ENCODE peak calls at places on chromosomes 13 and 19, in ten cellular contexts. H, K, V, C, R, Q, F, N, E and O are unnamed samples. For H3K4me1, the result is how much of the 10 kb centered on the place peaks cover.

GRCh38 chr19:679418-680286 is 3.5 kb downstream of the FSTL3 start:
- DNase-seq in H (peak), K (peak), V (peak), C (peak), R (peak), Q (peak), F (peak), N (peak), E (no peak), O (peak)

GRCh38 chr13:51538626-51539179 is 45.6 kb upstream of the WDFY2 start:
- DNase-seq in H (no peak), K (no peak), V (no peak), C (no peak), R (no peak), Q (no peak), F (no peak), N (no peak), E (no peak), O (no peak)

GRCh38 chr13:113835461-113836274 is 28.2 kb downstream of the GAS6 start:
- DNase-seq in H (no peak), K (peak), V (no peak), C (peak), R (peak), Q (no peak), F (no peak), N (no peak), E (no peak), O (no peak)

GRCh38 chr19:35720648-35721047 is 2.8 kb downstream of the KMT2B start:
- DNase-seq in H (no peak), K (no peak), V (no peak), C (no peak), R (no peak), Q (no peak), F (no peak), N (no peak), E (no peak), O (no peak)

GRCh38 chr13:95154441-95154886 is 146.8 kb downstream of the ABCC4 start:
- DNase-seq in H (no peak), K (no peak), V (no peak), C (no peak), R (peak), Q (no peak), F (no peak), N (no peak), E (no peak), O (no peak)

GRCh38 chr19:42284641-42285341 is 15.7 kb downstream of the CIC start:
- DNase-seq in H (peak), K (peak), V (peak), C (peak), R (no peak), Q (peak), F (no peak), N (no peak), E (no peak), O (no peak)

GRCh38 chr13:34764246-34764645 is 177.8 kb upstream of the NBEA start:
- DNase-seq in H (no peak), K (no peak), V (no peak), C (no peak), R (no peak), Q (no peak), F (no peak), N (no peak), E (no peak), O (no peak)

GRCh38 chr13:106310450-106310849 is 225.0 kb downstream of the EFNB2 start:
- DNase-seq in H (no peak), K (no peak), V (no peak), C (no peak), R (no peak), Q (no peak), F (no peak), N (no peak), E (no peak), O (no peak)

GRCh38 chr19:18915639-18916038 is 3.5 kb downstream of the COPE start:
- DNase-seq in H (no peak), K (peak), V (no peak), C (no peak), R (peak), Q (peak), F (no peak), N (no peak), E (no peak), O (no peak)

GRCh38 chr13:25420161-25420560 is 48.4 kb downstream of the ATP8A2 start:
- DNase-seq in H (no peak), K (no peak), V (no peak), C (no peak), R (no peak), Q (no peak), F (no peak), N (no peak), E (no peak), O (no peak)

GRCh38 chr13:45468676-45469075 is 3.9 kb downstream of the COG3 start:
- DNase-seq in H (no peak), K (no peak), V (no peak), C (no peak), R (no peak), Q (no peak), F (no peak), N (no peak), E (no peak), O (no peak)

GRCh38 chr13:29504691-29505090 is 90.8 kb downstream of the SLC7A1 start:
- DNase-seq in H (no peak), K (peak), V (no peak), C (no peak), R (no peak), Q (no peak), F (no peak), N (no peak), E (no peak), O (no peak)

GRCh38 chr13:31367410-31367809 is 167.6 kb downstream of the B3GLCT start:
- DNase-seq in H (no peak), K (no peak), V (no peak), C (no peak), R (no peak), Q (no peak), F (no peak), N (no peak), E (no peak), O (no peak)

GRCh38 chr13:51397262-51397933 is 55.4 kb downstream of the INTS6 start:
- DNase-seq in H (no peak), K (peak), V (no peak), C (no peak), R (peak), Q (no peak), F (no peak), N (peak), E (peak), O (no peak)

GRCh38 chr13:67383358-67383757 is 153.2 kb upstream of the PCDH9 start:
- DNase-seq in H (no peak), K (no peak), V (no peak), C (no peak), R (peak), Q (no peak), F (no peak), N (no peak), E (no peak), O (no peak)

GRCh38 chr19:45142728-45143115 is 18.1 kb downstream of the NKPD1 start:
- DNase-seq in H (no peak), K (no peak), V (no peak), C (no peak), R (no peak), Q (no peak), F (no peak), N (no peak), E (no peak), O (no peak)

GRCh38 chr13:38262211-38262610 is 87.4 kb upstream of the UFM1 start:
- DNase-seq in H (no peak), K (no peak), V (no peak), C (no peak), R (no peak), Q (no peak), F (no peak), N (no peak), E (no peak), O (no peak)

GRCh38 chr13:30196025-30196424 is 111.3 kb downstream of the KATNAL1 start:
- DNase-seq in H (no peak), K (no peak), V (no peak), C (no peak), R (no peak), Q (no peak), F (no peak), N (no peak), E (no peak), O (no peak)

GRCh38 chr13:48334534-48335127 is 31.1 kb downstream of the RB1 start:
- DNase-seq in H (no peak), K (no peak), V (no peak), C (no peak), R (peak), Q (peak), F (no peak), N (no peak), E (no peak), O (no peak)

GRCh38 chr19:56137405-56137804 is 3.7 kb upstream of the ZNF444 start:
- DNase-seq in H (no peak), K (no peak), V (no peak), C (no peak), R (peak), Q (no peak), F (peak), N (no peak), E (no peak), O (no peak)

GRCh38 chr13:40986328-40986856 is 32.7 kb downstream of the ELF1 start:
- DNase-seq in H (no peak), K (no peak), V (no peak), C (no peak), R (peak), Q (no peak), F (no peak), N (no peak), E (no peak), O (no peak)
- H3K4me1 ChIP-seq in H (under half), K (under half), V (under half), C (under half), R (under half), Q (under half), F (under half), N (under half), E (under half), O (half or more)

GRCh38 chr19:50477751-50478515 is 1.3 kb upstream of the GARIN5A start:
- DNase-seq in H (no peak), K (peak), V (no peak), C (no peak), R (no peak), Q (no peak), F (no peak), N (no peak), E (no peak), O (no peak)
- H3K27ac ChIP-seq in H (no peak), K (no peak), V (no peak), C (no peak), R (no peak), Q (peak), F (no peak), N (no peak), E (no peak), O (no peak)

GRCh38 chr13:78660130-78660857 is 1.3 kb upstream of the OBI1 start:
- DNase-seq in H (no peak), K (peak), V (no peak), C (no peak), R (peak), Q (no peak), F (no peak), N (no peak), E (no peak), O (no peak)
- H3K4me3 ChIP-seq in H (peak), K (peak), V (peak), C (peak), R (peak), Q (peak), F (peak), N (peak), E (peak), O (peak)

GRCh38 chr19:13984186-13984585 is 21.9 kb downstream of the RFX1 start:
- DNase-seq in H (no peak), K (no peak), V (no peak), C (peak), R (no peak), Q (peak), F (no peak), N (no peak), E (no peak), O (no peak)

GRCh38 chr19:13983213-13983889 is 22.8 kb downstream of the RFX1 start:
- DNase-seq in H (no peak), K (no peak), V (no peak), C (peak), R (no peak), Q (peak), F (no peak), N (no peak), E (no peak), O (no peak)

GRCh38 chr19:13986348-13986904 is 19.7 kb downstream of the RFX1 start:
- DNase-seq in H (peak), K (peak), V (peak), C (peak), R (no peak), Q (peak), F (no peak), N (peak), E (peak), O (peak)

GRCh38 chr19:13985771-13986347 is 20.3 kb downstream of the RFX1 start:
- DNase-seq in H (no peak), K (no peak), V (no peak), C (peak), R (no peak), Q (no peak), F (no peak), N (no peak), E (no peak), O (no peak)

GRCh38 chr19:13984875-13985741 is 21.0 kb downstream of the RFX1 start:
- DNase-seq in H (no peak), K (no peak), V (no peak), C (no peak), R (no peak), Q (peak), F (no peak), N (no peak), E (no peak), O (no peak)
- H3K4me1 ChIP-seq in H (under half), K (under half), V (under half), C (under half), R (under half), Q (under half), F (under half), N (under half), E (under half), O (half or more)

GRCh38 chr19:2888739-2889224 is 11.9 kb upstream of the ZNF57 start:
- DNase-seq in H (peak), K (peak), V (no peak), C (peak), R (no peak), Q (peak), F (no peak), N (no peak), E (no peak), O (peak)
- H3K27ac ChIP-seq in H (no peak), K (no peak), V (peak), C (peak), R (no peak), Q (peak), F (no peak), N (no peak), E (no peak), O (no peak)

GRCh38 chr13:80649274-80649673 is 308.3 kb upstream of the SPRY2 start:
- DNase-seq in H (no peak), K (no peak), V (no peak), C (no peak), R (no peak), Q (no peak), F (no peak), N (no peak), E (no peak), O (no peak)

GRCh38 chr13:80658705-80659104 is 317.8 kb upstream of the SPRY2 start:
- DNase-seq in H (no peak), K (no peak), V (no peak), C (peak), R (no peak), Q (no peak), F (no peak), N (no peak), E (no peak), O (no peak)

GRCh38 chr13:80655778-80656518 is 315.0 kb upstream of the SPRY2 start:
- DNase-seq in H (no peak), K (no peak), V (no peak), C (no peak), R (no peak), Q (no peak), F (no peak), N (no peak), E (no peak), O (no peak)

DNA sequence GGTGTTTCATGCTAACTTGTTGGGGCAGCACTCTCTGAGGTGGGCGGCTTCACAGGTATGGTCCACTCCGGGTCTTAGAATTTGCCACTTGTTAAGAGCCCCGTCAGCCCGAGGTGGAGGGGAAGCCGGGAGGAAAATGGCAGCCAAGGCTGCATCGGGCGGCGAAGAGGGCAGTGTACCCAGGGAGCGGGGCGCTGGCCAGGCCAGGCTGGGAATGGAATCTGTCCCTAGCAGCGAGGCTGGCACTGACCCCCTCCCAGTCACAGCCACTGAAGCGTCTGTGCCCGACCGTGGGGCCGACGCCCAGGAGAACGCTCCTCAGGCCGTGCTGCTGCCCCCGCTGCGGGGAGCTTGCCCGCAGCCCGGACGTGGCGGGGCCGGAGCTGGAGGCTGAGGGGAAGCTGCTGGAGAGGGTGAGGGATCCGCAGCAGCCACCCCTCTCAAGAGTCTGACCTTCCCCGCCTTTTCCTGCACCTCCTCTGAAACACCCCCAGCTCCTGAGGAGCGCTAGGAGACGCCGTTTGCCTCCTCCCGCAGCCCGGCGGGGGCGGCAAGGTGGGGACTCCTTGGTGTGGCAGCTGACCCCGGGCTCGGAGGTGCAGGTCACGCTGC is 313.8 kb upstream of the SPRY2 start:
- DNase-seq in H (no peak), K (no peak), V (no peak), C (peak), R (no peak), Q (no peak), F (no peak), N (no peak), E (no peak), O (no peak)
- H3K4me3 ChIP-seq in H (no peak), K (no peak), V (peak), C (peak), R (no peak), Q (no peak), F (peak), N (no peak), E (peak), O (no peak)

DNA sequence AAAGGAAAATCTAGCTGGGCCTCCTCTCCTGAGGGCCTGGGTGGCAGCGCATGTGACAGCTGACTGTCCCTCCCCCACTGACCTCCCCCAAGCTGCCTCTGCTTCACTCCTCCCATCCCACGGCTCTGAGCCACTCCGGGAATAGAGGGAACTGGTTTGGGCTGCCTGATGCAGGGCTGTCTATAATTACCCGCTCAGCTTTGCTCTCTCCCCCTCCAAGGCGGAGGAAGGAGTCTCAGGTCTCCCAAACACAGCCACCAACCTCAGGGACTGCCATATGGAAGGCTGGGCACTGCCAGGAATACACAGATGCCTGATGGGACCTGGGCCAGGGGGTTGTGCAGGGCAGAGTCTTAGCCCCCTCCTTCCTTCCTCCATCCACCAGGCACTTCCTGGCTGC is 7.8 kb downstream of the NAPA start:
- DNase-seq in H (no peak), K (peak), V (peak), C (no peak), R (no peak), Q (no peak), F (peak), N (no peak), E (no peak), O (no peak)
- H3K4me1 ChIP-seq in H (half or more), K (half or more), V (under half), C (half or more), R (under half), Q (under half), F (half or more), N (under half), E (under half), O (under half)

DNA sequence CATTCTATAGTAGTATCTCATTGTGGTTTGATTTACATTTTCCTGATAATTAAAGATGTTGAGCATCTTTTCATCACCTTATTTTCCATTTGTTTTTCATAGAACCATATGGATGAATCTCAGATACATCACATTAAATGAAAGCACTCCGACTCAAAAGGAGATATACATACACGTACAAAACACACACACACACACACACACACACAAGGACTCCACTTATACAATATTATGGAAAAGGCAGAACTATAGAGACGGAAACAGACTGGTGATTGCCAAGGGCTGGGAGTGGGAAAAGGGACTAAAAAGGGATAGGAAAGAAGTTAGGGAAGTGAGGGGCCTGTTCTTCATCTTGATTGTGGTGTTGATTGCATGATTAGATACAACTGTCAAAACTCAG is 24.3 kb downstream of the ZNF585A start:
- DNase-seq in H (no peak), K (no peak), V (no peak), C (no peak), R (no peak), Q (no peak), F (no peak), N (no peak), E (no peak), O (no peak)
- H3K27ac ChIP-seq in H (no peak), K (no peak), V (no peak), C (no peak), R (no peak), Q (no peak), F (no peak), N (no peak), E (no peak), O (no peak)

GRCh38 chr19:49064768-49065611 is at the start of gene NTF4:
- DNase-seq in H (no peak), K (peak), V (no peak), C (peak), R (no peak), Q (no peak), F (no peak), N (no peak), E (no peak), O (no peak)
- H3K4me3 ChIP-seq in H (no peak), K (peak), V (peak), C (peak), R (peak), Q (no peak), F (peak), N (no peak), E (peak), O (no peak)

DNA sequence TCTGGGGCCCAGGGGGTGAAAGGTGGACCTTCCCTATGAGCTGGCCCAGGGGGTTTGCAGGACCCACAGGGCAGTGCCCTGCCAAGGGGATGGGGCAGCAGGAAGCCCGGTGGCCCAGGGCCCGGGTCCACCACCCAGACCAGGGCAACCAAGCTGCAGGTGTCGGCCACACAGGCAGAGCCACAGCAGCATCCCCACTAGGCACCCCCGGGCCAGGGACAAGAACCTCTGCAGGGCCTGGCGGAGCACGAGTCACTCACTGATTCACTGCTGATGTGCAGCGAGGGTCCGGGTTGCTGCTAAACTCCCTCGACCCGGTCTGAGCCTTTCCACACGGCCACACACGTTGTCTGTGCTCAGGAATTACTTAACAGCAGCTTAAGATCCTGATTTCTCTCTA is 8.8 kb downstream of the FZR1 start:
- DNase-seq in H (no peak), K (no peak), V (no peak), C (peak), R (no peak), Q (no peak), F (no peak), N (no peak), E (no peak), O (no peak)
- H3K4me1 ChIP-seq in H (under half), K (under half), V (under half), C (under half), R (under half), Q (under half), F (under half), N (under half), E (under half), O (under half)